ENCODE peak calls at places on chromosomes 4 and X, in ten cellular contexts. One of them, this sample, is unnamed.

GRCh38 chr4:126475730-126476129 is 1157.0 kb upstream of the INTU start:
- DNase-seq in right cardiac atrium: no peak
- DNase-seq in aorta: no peak
- DNase-seq in cardiac muscle cell: no peak
- DNase-seq in small intestine: no peak
- DNase-seq in Karpas-422: no peak
- DNase-seq in GM12878: no peak
- DNase-seq in GM23248: no peak
- DNase-seq in sigmoid colon: no peak
- DNase-seq in BE2C: no peak
- DNase-seq in this sample: no peak

GRCh38 chr4:84502955-84503373 is 3.9 kb upstream of the NKX6-1 start:
- DNase-seq in right cardiac atrium: no peak
- DNase-seq in aorta: no peak
- DNase-seq in cardiac muscle cell: no peak
- DNase-seq in small intestine: no peak
- DNase-seq in Karpas-422: no peak
- DNase-seq in GM12878: no peak
- DNase-seq in GM23248: no peak
- DNase-seq in sigmoid colon: no peak
- DNase-seq in BE2C: no peak
- DNase-seq in this sample: no peak

GRCh38 chr4:169271692-169272007 is 894 bp upstream of the SH3RF1 start:
- DNase-seq in right cardiac atrium: no peak
- DNase-seq in aorta: no peak
- DNase-seq in cardiac muscle cell: no peak
- DNase-seq in small intestine: peak; percentile 13
- DNase-seq in Karpas-422: no peak
- DNase-seq in GM12878: no peak
- DNase-seq in GM23248: no peak
- DNase-seq in sigmoid colon: no peak
- DNase-seq in BE2C: no peak
- DNase-seq in this sample: no peak

GRCh38 chr4:53192017-53192416 is 173.8 kb downstream of the SCFD2 start:
- DNase-seq in right cardiac atrium: no peak
- DNase-seq in aorta: no peak
- DNase-seq in cardiac muscle cell: no peak
- DNase-seq in small intestine: no peak
- DNase-seq in Karpas-422: no peak
- DNase-seq in GM12878: no peak
- DNase-seq in GM23248: no peak
- DNase-seq in sigmoid colon: no peak
- DNase-seq in BE2C: no peak
- DNase-seq in this sample: no peak

GRCh38 chr4:71783972-71784371 is at the start of gene GC:
- DNase-seq in right cardiac atrium: no peak
- DNase-seq in aorta: no peak
- DNase-seq in cardiac muscle cell: no peak
- DNase-seq in small intestine: peak; percentile 24
- DNase-seq in Karpas-422: no peak
- DNase-seq in GM12878: no peak
- DNase-seq in GM23248: no peak
- DNase-seq in sigmoid colon: no peak
- DNase-seq in BE2C: no peak
- DNase-seq in this sample: no peak

GRCh38 chr4:80459918-80460473 is 124.5 kb downstream of the CFAP299 start:
- DNase-seq in right cardiac atrium: no peak
- DNase-seq in aorta: no peak
- DNase-seq in cardiac muscle cell: no peak
- DNase-seq in small intestine: no peak
- DNase-seq in Karpas-422: no peak
- DNase-seq in GM12878: no peak
- DNase-seq in GM23248: no peak
- DNase-seq in sigmoid colon: no peak
- DNase-seq in BE2C: no peak
- DNase-seq in this sample: no peak

GRCh38 chr4:101236097-101236496 is 111.2 kb downstream of the PPP3CA start:
- DNase-seq in right cardiac atrium: no peak
- DNase-seq in aorta: no peak
- DNase-seq in cardiac muscle cell: no peak
- DNase-seq in small intestine: no peak
- DNase-seq in Karpas-422: no peak
- DNase-seq in GM12878: no peak
- DNase-seq in GM23248: no peak
- DNase-seq in sigmoid colon: no peak
- DNase-seq in BE2C: no peak
- DNase-seq in this sample: no peak

GRCh38 chrX:151752847-151753246 is 18.3 kb downstream of the CNGA2 start:
- DNase-seq in right cardiac atrium: no peak
- DNase-seq in aorta: no peak
- DNase-seq in cardiac muscle cell: no peak
- DNase-seq in small intestine: no peak
- DNase-seq in Karpas-422: no peak
- DNase-seq in GM12878: no peak
- DNase-seq in GM23248: no peak
- DNase-seq in sigmoid colon: no peak
- DNase-seq in BE2C: no peak
- DNase-seq in this sample: no peak

GRCh38 chr4:39699676-39700409 is 1.9 kb downstream of the UBE2K start:
- DNase-seq in right cardiac atrium: no peak
- DNase-seq in aorta: no peak
- DNase-seq in cardiac muscle cell: peak; percentile 39
- DNase-seq in small intestine: peak; percentile 55
- DNase-seq in Karpas-422: peak; percentile 49
- DNase-seq in GM12878: no peak
- DNase-seq in GM23248: peak; percentile 58
- DNase-seq in sigmoid colon: no peak
- DNase-seq in BE2C: no peak
- DNase-seq in this sample: peak; percentile 12

GRCh38 chr4:31204895-31205294 is 484.7 kb downstream of the PCDH7 start:
- DNase-seq in right cardiac atrium: no peak
- DNase-seq in aorta: no peak
- DNase-seq in cardiac muscle cell: no peak
- DNase-seq in small intestine: no peak
- DNase-seq in Karpas-422: no peak
- DNase-seq in GM12878: no peak
- DNase-seq in GM23248: no peak
- DNase-seq in sigmoid colon: no peak
- DNase-seq in BE2C: no peak
- DNase-seq in this sample: no peak

GRCh38 chr4:76984788-76985211 is 35.2 kb downstream of the SEPTIN11 start:
- DNase-seq in right cardiac atrium: peak; percentile 55
- DNase-seq in aorta: peak; percentile 77
- DNase-seq in cardiac muscle cell: peak; percentile 99
- DNase-seq in small intestine: peak; percentile 56
- DNase-seq in Karpas-422: no peak
- DNase-seq in GM12878: no peak
- DNase-seq in GM23248: peak; percentile 99
- DNase-seq in sigmoid colon: peak; percentile 92
- DNase-seq in BE2C: no peak
- DNase-seq in this sample: no peak

GRCh38 chr4:96598465-96598864 is 758.6 kb downstream of the PDHA2 start:
- DNase-seq in right cardiac atrium: no peak
- DNase-seq in aorta: no peak
- DNase-seq in cardiac muscle cell: peak; percentile 51
- DNase-seq in small intestine: no peak
- DNase-seq in Karpas-422: no peak
- DNase-seq in GM12878: no peak
- DNase-seq in GM23248: no peak
- DNase-seq in sigmoid colon: no peak
- DNase-seq in BE2C: no peak
- DNase-seq in this sample: no peak

GRCh38 chr4:96603635-96604034 is 763.7 kb downstream of the PDHA2 start:
- DNase-seq in right cardiac atrium: no peak
- DNase-seq in aorta: no peak
- DNase-seq in cardiac muscle cell: peak; percentile 10
- DNase-seq in small intestine: no peak
- DNase-seq in Karpas-422: no peak
- DNase-seq in GM12878: no peak
- DNase-seq in GM23248: no peak
- DNase-seq in sigmoid colon: no peak
- DNase-seq in BE2C: peak; percentile 43
- DNase-seq in this sample: no peak

GRCh38 chr4:96602661-96603060 is 762.8 kb downstream of the PDHA2 start:
- DNase-seq in right cardiac atrium: no peak
- DNase-seq in aorta: no peak
- DNase-seq in cardiac muscle cell: no peak
- DNase-seq in small intestine: no peak
- DNase-seq in Karpas-422: no peak
- DNase-seq in GM12878: no peak
- DNase-seq in GM23248: no peak
- DNase-seq in sigmoid colon: no peak
- DNase-seq in BE2C: no peak
- DNase-seq in this sample: no peak

DNA sequence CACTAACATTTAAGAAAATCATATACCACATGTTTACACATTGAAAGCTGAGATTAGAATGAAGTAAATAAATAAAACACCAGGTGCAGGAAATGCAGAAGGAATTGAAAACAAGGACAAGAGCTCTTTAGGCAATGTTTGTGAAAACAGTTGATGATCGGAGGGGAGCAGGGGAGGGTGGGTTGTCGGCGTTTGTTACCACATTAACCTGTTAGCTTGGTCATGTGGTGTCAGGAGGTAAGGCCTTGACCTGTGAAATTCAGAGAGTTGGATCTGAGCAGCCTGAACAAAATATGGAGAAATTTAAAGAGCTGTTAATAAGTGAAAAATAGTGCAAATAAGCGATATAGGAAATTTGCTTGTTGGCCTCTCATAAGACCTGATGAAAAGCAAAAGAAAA is 759.9 kb downstream of the PDHA2 start:
- DNase-seq in right cardiac atrium: no peak
- DNase-seq in aorta: no peak
- DNase-seq in cardiac muscle cell: no peak
- DNase-seq in small intestine: no peak
- DNase-seq in Karpas-422: no peak
- DNase-seq in GM12878: no peak
- DNase-seq in GM23248: no peak
- DNase-seq in sigmoid colon: no peak
- DNase-seq in BE2C: no peak
- DNase-seq in this sample: no peak
- H3K27me3 ChIP-seq in right cardiac atrium: no peaks in the 10 kb centered on the region
- H3K27me3 ChIP-seq in aorta: peaks cover 1% of the 10 kb centered on the region
- H3K27me3 ChIP-seq in cardiac muscle cell: no peaks in the 10 kb centered on the region
- H3K27me3 ChIP-seq in small intestine: no peaks in the 10 kb centered on the region
- H3K27me3 ChIP-seq in Karpas-422: no peaks in the 10 kb centered on the region
- H3K27me3 ChIP-seq in GM12878: no peaks in the 10 kb centered on the region
- H3K27me3 ChIP-seq in GM23248: no peaks in the 10 kb centered on the region
- H3K27me3 ChIP-seq in sigmoid colon: no peaks in the 10 kb centered on the region
- H3K27me3 ChIP-seq in BE2C: no peaks in the 10 kb centered on the region
- H3K27me3 ChIP-seq in this sample: no peaks in the 10 kb centered on the region

GRCh38 chr4:21885770-21886169 is 62.8 kb downstream of the KCNIP4 start:
- DNase-seq in right cardiac atrium: no peak
- DNase-seq in aorta: no peak
- DNase-seq in cardiac muscle cell: no peak
- DNase-seq in small intestine: no peak
- DNase-seq in Karpas-422: no peak
- DNase-seq in GM12878: no peak
- DNase-seq in GM23248: peak; percentile 50
- DNase-seq in sigmoid colon: no peak
- DNase-seq in BE2C: no peak
- DNase-seq in this sample: no peak
- H3K4me3 ChIP-seq in right cardiac atrium: no peak overlapping the region
- H3K4me3 ChIP-seq in aorta: no peak overlapping the region
- H3K4me3 ChIP-seq in cardiac muscle cell: no peak overlapping the region
- H3K4me3 ChIP-seq in small intestine: no peak overlapping the region
- H3K4me3 ChIP-seq in Karpas-422: no peak overlapping the region
- H3K4me3 ChIP-seq in GM12878: no peak overlapping the region
- H3K4me3 ChIP-seq in GM23248: peak overlapping the region; percentile 46
- H3K4me3 ChIP-seq in sigmoid colon: no peak overlapping the region
- H3K4me3 ChIP-seq in BE2C: no peak overlapping the region
- H3K4me3 ChIP-seq in this sample: no peak overlapping the region

GRCh38 chr4:173177232-173177631 is 8.6 kb downstream of the GALNT7 start:
- DNase-seq in right cardiac atrium: no peak
- DNase-seq in aorta: no peak
- DNase-seq in cardiac muscle cell: no peak
- DNase-seq in small intestine: no peak
- DNase-seq in Karpas-422: no peak
- DNase-seq in GM12878: no peak
- DNase-seq in GM23248: no peak
- DNase-seq in sigmoid colon: no peak
- DNase-seq in BE2C: no peak
- DNase-seq in this sample: no peak

GRCh38 chr4:173185832-173186545 is 17.4 kb downstream of the GALNT7 start:
- DNase-seq in right cardiac atrium: no peak
- DNase-seq in aorta: no peak
- DNase-seq in cardiac muscle cell: no peak
- DNase-seq in small intestine: peak; percentile 94
- DNase-seq in Karpas-422: peak; percentile 56
- DNase-seq in GM12878: no peak
- DNase-seq in GM23248: no peak
- DNase-seq in sigmoid colon: no peak
- DNase-seq in BE2C: no peak
- DNase-seq in this sample: no peak

GRCh38 chr4:173178144-173178543 is 9.5 kb downstream of the GALNT7 start:
- DNase-seq in right cardiac atrium: no peak
- DNase-seq in aorta: no peak
- DNase-seq in cardiac muscle cell: no peak
- DNase-seq in small intestine: no peak
- DNase-seq in Karpas-422: no peak
- DNase-seq in GM12878: no peak
- DNase-seq in GM23248: no peak
- DNase-seq in sigmoid colon: no peak
- DNase-seq in BE2C: no peak
- DNase-seq in this sample: no peak

GRCh38 chr4:173181769-173182374 is 13.3 kb downstream of the GALNT7 start:
- DNase-seq in right cardiac atrium: no peak
- DNase-seq in aorta: no peak
- DNase-seq in cardiac muscle cell: peak; percentile 72
- DNase-seq in small intestine: no peak
- DNase-seq in Karpas-422: no peak
- DNase-seq in GM12878: no peak
- DNase-seq in GM23248: peak; percentile 80
- DNase-seq in sigmoid colon: no peak
- DNase-seq in BE2C: no peak
- DNase-seq in this sample: no peak

DNA sequence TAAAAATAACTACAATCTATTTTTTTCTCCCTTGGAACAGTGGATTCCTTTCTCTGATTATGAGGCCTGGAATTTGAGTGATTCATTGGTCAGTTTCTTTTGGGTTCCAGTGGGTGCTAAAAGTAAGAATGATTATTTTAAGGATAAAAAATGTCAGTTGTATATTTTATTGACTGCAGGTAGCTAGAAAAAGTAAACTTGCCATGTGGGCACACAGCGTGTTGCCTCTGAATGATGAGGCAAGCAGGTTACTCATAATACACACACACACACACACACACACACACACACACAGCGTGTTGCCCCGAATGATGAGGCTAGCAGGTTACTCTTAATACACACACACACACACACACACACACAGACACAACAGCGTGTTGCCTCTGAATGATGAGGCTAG is 13.8 kb downstream of the GALNT7 start:
- DNase-seq in right cardiac atrium: no peak
- DNase-seq in aorta: no peak
- DNase-seq in cardiac muscle cell: peak; percentile 65
- DNase-seq in small intestine: no peak
- DNase-seq in Karpas-422: no peak
- DNase-seq in GM12878: no peak
- DNase-seq in GM23248: peak; percentile 80
- DNase-seq in sigmoid colon: no peak
- DNase-seq in BE2C: no peak
- DNase-seq in this sample: no peak
- H3K4me1 ChIP-seq in right cardiac atrium: no peaks in the 10 kb centered on the region
- H3K4me1 ChIP-seq in aorta: no peaks in the 10 kb centered on the region
- H3K4me1 ChIP-seq in cardiac muscle cell: peaks cover 12% of the 10 kb centered on the region
- H3K4me1 ChIP-seq in small intestine: no peaks in the 10 kb centered on the region
- H3K4me1 ChIP-seq in Karpas-422: peaks cover 85% of the 10 kb centered on the region
- H3K4me1 ChIP-seq in GM12878: peaks cover 13% of the 10 kb centered on the region
- H3K4me1 ChIP-seq in GM23248: peaks cover 22% of the 10 kb centered on the region
- H3K4me1 ChIP-seq in sigmoid colon: no peaks in the 10 kb centered on the region
- H3K4me1 ChIP-seq in BE2C: no peaks in the 10 kb centered on the region
- H3K4me1 ChIP-seq in this sample: no peaks in the 10 kb centered on the region

GRCh38 chrX:74383611-74384010 is 37.7 kb upstream of the SLC16A2 start:
- DNase-seq in right cardiac atrium: peak; percentile 47
- DNase-seq in aorta: no peak
- DNase-seq in cardiac muscle cell: peak; percentile 74
- DNase-seq in small intestine: peak; percentile 43
- DNase-seq in Karpas-422: peak; percentile 65
- DNase-seq in GM12878: no peak
- DNase-seq in GM23248: peak; percentile 61
- DNase-seq in sigmoid colon: no peak
- DNase-seq in BE2C: peak; percentile 8
- DNase-seq in this sample: no peak
- H3K27me3 ChIP-seq in right cardiac atrium: no peaks in the 10 kb centered on the region
- H3K27me3 ChIP-seq in aorta: no peaks in the 10 kb centered on the region
- H3K27me3 ChIP-seq in cardiac muscle cell: no peaks in the 10 kb centered on the region
- H3K27me3 ChIP-seq in small intestine: no peaks in the 10 kb centered on the region
- H3K27me3 ChIP-seq in Karpas-422: no peaks in the 10 kb centered on the region
- H3K27me3 ChIP-seq in GM12878: no peaks in the 10 kb centered on the region
- H3K27me3 ChIP-seq in GM23248: no peaks in the 10 kb centered on the region
- H3K27me3 ChIP-seq in sigmoid colon: no peaks in the 10 kb centered on the region
- H3K27me3 ChIP-seq in BE2C: no peaks in the 10 kb centered on the region
- H3K27me3 ChIP-seq in this sample: no peaks in the 10 kb centered on the region